ENCODE peak calls at places on chromosomes 1 and 21, in four cellular contexts. One of them, this sample, is unnamed.

GRCh38 chr1:245338485-245338877 is 183.7 kb downstream of the KIF26B start:
- DNase-seq in glutamatergic neuron: no peak
- DNase-seq in NCI-H1105 treated with DMSO at 0.1 percent for 48 hours: no peak
- DNase-seq in LoVo: no peak
- DNase-seq in this sample: no peak

GRCh38 chr1:108863984-108864383 is 7.1 kb upstream of the AKNAD1 start:
- DNase-seq in LoVo: no peak
- DNase-seq in NCI-H1105 treated with DMSO at 0.1 percent for 48 hours: no peak
- DNase-seq in glutamatergic neuron: no peak
- DNase-seq in this sample: no peak

GRCh38 chr1:226589008-226589733 is 40.6 kb downstream of the STUM start:
- DNase-seq in LoVo: no peak
- DNase-seq in NCI-H1105 treated with DMSO at 0.1 percent for 48 hours: no peak
- DNase-seq in glutamatergic neuron: no peak
- DNase-seq in this sample: no peak

GRCh38 chr21:44982558-44983244 is 42.9 kb downstream of the SLX9 start:
- DNase-seq in LoVo: no peak
- DNase-seq in NCI-H1105 treated with DMSO at 0.1 percent for 48 hours: no peak
- DNase-seq in glutamatergic neuron: peak; percentile 36
- DNase-seq in this sample: peak; percentile 16

GRCh38 chr1:92877792-92878191 is 46.0 kb downstream of the RPL5 start:
- DNase-seq in glutamatergic neuron: no peak
- DNase-seq in LoVo: no peak
- DNase-seq in NCI-H1105 treated with DMSO at 0.1 percent for 48 hours: peak; percentile 43
- DNase-seq in this sample: peak; percentile 75

GRCh38 chr1:183270541-183271141 is 84.6 kb downstream of the LAMC2 start:
- DNase-seq in NCI-H1105 treated with DMSO at 0.1 percent for 48 hours: no peak
- DNase-seq in LoVo: no peak
- DNase-seq in glutamatergic neuron: no peak
- DNase-seq in this sample: no peak

GRCh38 chr21:44612669-44613229 is 870 bp downstream of the KRTAP10-8 start:
- DNase-seq in LoVo: no peak
- DNase-seq in NCI-H1105 treated with DMSO at 0.1 percent for 48 hours: no peak
- DNase-seq in glutamatergic neuron: no peak
- DNase-seq in this sample: no peak

GRCh38 chr1:29550119-29550841 is 314.0 kb downstream of the PTPRU start:
- DNase-seq in glutamatergic neuron: no peak
- DNase-seq in LoVo: no peak
- DNase-seq in NCI-H1105 treated with DMSO at 0.1 percent for 48 hours: no peak
- DNase-seq in this sample: no peak

GRCh38 chr1:92879316-92879968 is 47.6 kb downstream of the RPL5 start:
- DNase-seq in NCI-H1105 treated with DMSO at 0.1 percent for 48 hours: no peak
- DNase-seq in glutamatergic neuron: no peak
- DNase-seq in LoVo: no peak
- DNase-seq in this sample: no peak

GRCh38 chr21:35400233-35400939 is 351.3 kb upstream of the RUNX1 start:
- DNase-seq in LoVo: peak; percentile 74
- DNase-seq in NCI-H1105 treated with DMSO at 0.1 percent for 48 hours: peak; percentile 85
- DNase-seq in glutamatergic neuron: no peak
- DNase-seq in this sample: peak; percentile 84

GRCh38 chr1:59761440-59761839 is 53.3 kb upstream of the HOOK1 start:
- DNase-seq in LoVo: no peak
- DNase-seq in NCI-H1105 treated with DMSO at 0.1 percent for 48 hours: no peak
- DNase-seq in glutamatergic neuron: no peak
- DNase-seq in this sample: peak; percentile 22

GRCh38 chr1:207333620-207334019 is 12.1 kb downstream of the CD55 start:
- DNase-seq in LoVo: no peak
- DNase-seq in glutamatergic neuron: no peak
- DNase-seq in NCI-H1105 treated with DMSO at 0.1 percent for 48 hours: no peak
- DNase-seq in this sample: no peak

GRCh38 chr1:13540871-13541270 is 27.1 kb upstream of the LRRC38 start:
- DNase-seq in LoVo: no peak
- DNase-seq in NCI-H1105 treated with DMSO at 0.1 percent for 48 hours: no peak
- DNase-seq in glutamatergic neuron: no peak
- DNase-seq in this sample: no peak

GRCh38 chr1:109901508-109902145 is 9.0 kb upstream of the CSF1 start:
- DNase-seq in glutamatergic neuron: no peak
- DNase-seq in LoVo: peak; percentile 33
- DNase-seq in NCI-H1105 treated with DMSO at 0.1 percent for 48 hours: no peak
- DNase-seq in this sample: peak; percentile 74

GRCh38 chr1:2174348-2175054 is 20.1 kb downstream of the FAAP20 start:
- DNase-seq in LoVo: no peak
- DNase-seq in glutamatergic neuron: peak; percentile 76
- DNase-seq in NCI-H1105 treated with DMSO at 0.1 percent for 48 hours: peak; percentile 50
- DNase-seq in this sample: peak; percentile 76

GRCh38 chr21:31182231-31183129 is 144.2 kb upstream of the KRTAP19-8 start:
- DNase-seq in LoVo: no peak
- DNase-seq in NCI-H1105 treated with DMSO at 0.1 percent for 48 hours: peak; percentile 14
- DNase-seq in glutamatergic neuron: no peak
- DNase-seq in this sample: no peak

GRCh38 chr1:151992345-151993083 is 1.1 kb downstream of the S100A10 start:
- DNase-seq in glutamatergic neuron: peak; percentile 55
- DNase-seq in LoVo: peak; percentile 97
- DNase-seq in NCI-H1105 treated with DMSO at 0.1 percent for 48 hours: peak; percentile 57
- DNase-seq in this sample: peak; percentile 88

GRCh38 chr1:157496121-157496526 is 56.2 kb downstream of the FCRL5 start:
- DNase-seq in NCI-H1105 treated with DMSO at 0.1 percent for 48 hours: peak; percentile 37
- DNase-seq in LoVo: peak; percentile 50
- DNase-seq in glutamatergic neuron: no peak
- DNase-seq in this sample: peak; percentile 83

GRCh38 chr1:26598890-26599289 is 69.3 kb downstream of the RPS6KA1 start:
- DNase-seq in NCI-H1105 treated with DMSO at 0.1 percent for 48 hours: no peak
- DNase-seq in LoVo: no peak
- DNase-seq in glutamatergic neuron: no peak
- DNase-seq in this sample: no peak